ENCODE peak calls at places on chromosomes 13 and 19, in ten cellular contexts. Y, L, R, S, J, N, G, Q, I and A are unnamed samples.

GRCh38 chr13:61286148-61286745 is 129.4 kb downstream of the PCDH20 start:
- DNase-seq in L (peak; percentile 4), I (peak; percentile 30), Y (peak; percentile 66), G (no peak), R (peak; percentile 16), N (peak; percentile 20), S (peak; percentile 80), Q (peak; percentile 8), J (peak; percentile 42), A (peak; percentile 9)

GRCh38 chr19:47430041-47430802 is 10.9 kb upstream of the MEIS3 start:
- DNase-seq in G (peak; percentile 88), Q (no peak), L (no peak), N (no peak), I (peak; percentile 80), R (no peak), J (no peak), Y (peak; percentile 79), S (no peak), A (no peak)

GRCh38 chr13:66210677-66211076 is 1019.5 kb downstream of the PCDH9 start:
- DNase-seq in Y (no peak), I (peak; percentile 11), S (no peak), Q (no peak), J (peak; percentile 76), R (peak; percentile 63), L (no peak), N (no peak), G (peak; percentile 5), A (peak; percentile 12)

GRCh38 chr19:582497-583197 is 7.0 kb upstream of the HCN2 start:
- DNase-seq in N (no peak), G (peak; percentile 80), L (no peak), J (no peak), I (no peak), R (no peak), Y (peak; percentile 39), Q (no peak), S (no peak), A (no peak)

GRCh38 chr19:926595-927043 is 784 bp downstream of the ARID3A start:
- DNase-seq in G (peak; percentile 73), I (peak; percentile 75), L (no peak), Y (peak; percentile 69), S (peak; percentile 94), Q (peak; percentile 84), N (peak; percentile 70), J (peak; percentile 26), R (no peak), A (no peak)

GRCh38 chr13:109704771-109705628 is 81.4 kb downstream of the IRS2 start:
- DNase-seq in Q (no peak), S (no peak), Y (no peak), J (peak; percentile 54), L (no peak), R (no peak), G (peak; percentile 20), I (peak; percentile 21), N (no peak), A (peak; percentile 41)

GRCh38 chr13:35057858-35058257 is 115.8 kb downstream of the NBEA start:
- DNase-seq in R (no peak), N (no peak), G (no peak), Q (no peak), S (no peak), I (no peak), Y (peak; percentile 10), L (no peak), J (no peak), A (no peak)

GRCh38 chr13:50158385-50159165 is 143.3 kb downstream of the KCNRG start:
- DNase-seq in J (no peak), N (no peak), Q (no peak), Y (no peak), L (no peak), S (no peak), G (no peak), I (no peak), R (no peak), A (no peak)

GRCh38 chr19:16698914-16699313 is 20.7 kb upstream of the NWD1 start:
- DNase-seq in I (no peak), L (peak; percentile 42), Q (no peak), G (no peak), J (no peak), S (no peak), N (no peak), Y (no peak), R (no peak), A (no peak)

GRCh38 chr13:113050856-113051431 is 54.6 kb upstream of the F7 start:
- DNase-seq in G (no peak), N (no peak), I (no peak), S (no peak), Q (no peak), R (no peak), J (no peak), L (no peak), Y (peak; percentile 48), A (no peak)

DNA sequence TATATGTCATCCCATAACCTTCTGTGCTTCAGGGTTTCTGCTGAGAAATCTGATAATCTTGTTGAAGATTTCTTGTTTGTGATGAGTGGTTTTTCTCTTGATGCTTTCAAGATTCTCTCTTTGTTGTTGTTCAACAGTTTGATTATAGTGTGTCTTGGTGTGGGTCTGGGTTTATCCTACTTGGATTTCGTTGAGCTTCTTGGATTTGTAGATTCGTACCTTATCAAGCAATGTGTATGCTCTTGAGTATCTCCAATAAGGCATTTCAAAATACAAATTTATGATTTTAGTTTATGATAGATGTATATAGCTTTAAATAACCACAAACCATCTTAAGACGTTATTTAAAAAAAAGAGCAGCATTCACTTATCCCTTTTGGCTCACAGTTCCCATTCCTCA is 57.5 kb downstream of the URI1 start:
- DNase-seq in S (no peak), J (no peak), I (no peak), Q (no peak), G (no peak), N (no peak), Y (no peak), R (no peak), L (no peak), A (no peak)
- H3K9me2 ChIP-seq in S (no peaks in the 10 kb centered on the region), J (no peaks in the 10 kb centered on the region), I (no peaks in the 10 kb centered on the region), Q (no peaks in the 10 kb centered on the region), G (no peaks in the 10 kb centered on the region), N (no peaks in the 10 kb centered on the region), Y (no peaks in the 10 kb centered on the region), R (no peaks in the 10 kb centered on the region), L (no peaks in the 10 kb centered on the region), A (peaks cover 3% of the 10 kb centered on the region)

GRCh38 chr13:59835569-59835968 is 328.2 kb downstream of the DIAPH3 start:
- DNase-seq in S (no peak), L (no peak), Y (no peak), G (no peak), N (no peak), I (no peak), Q (no peak), R (no peak), J (no peak), A (no peak)

GRCh38 chr13:59834801-59835200 is 328.9 kb downstream of the DIAPH3 start:
- DNase-seq in I (no peak), Q (no peak), G (peak; percentile 41), J (no peak), L (no peak), S (no peak), R (no peak), Y (no peak), N (no peak), A (no peak)

GRCh38 chr13:59842507-59842906 is 321.2 kb downstream of the DIAPH3 start:
- DNase-seq in J (peak; percentile 46), N (no peak), I (no peak), Y (no peak), R (no peak), S (no peak), L (no peak), Q (no peak), G (no peak), A (no peak)

GRCh38 chr13:59843040-59843439 is 320.7 kb downstream of the DIAPH3 start:
- DNase-seq in L (no peak), S (no peak), G (no peak), Y (peak; percentile 16), J (peak; percentile 68), I (no peak), Q (no peak), N (no peak), R (no peak), A (no peak)

GRCh38 chr13:59837101-59837500 is 326.6 kb downstream of the DIAPH3 start:
- DNase-seq in Q (no peak), N (no peak), Y (no peak), J (peak; percentile 13), G (no peak), R (no peak), L (no peak), I (peak; percentile 25), S (no peak), A (no peak)
- H3K79me2 ChIP-seq in Q (no peaks in the 10 kb centered on the region), N (no peaks in the 10 kb centered on the region), Y (no peaks in the 10 kb centered on the region), J (no peaks in the 10 kb centered on the region), G (no peaks in the 10 kb centered on the region), R (no peaks in the 10 kb centered on the region), L (no peaks in the 10 kb centered on the region), I (no peaks in the 10 kb centered on the region), S (no peaks in the 10 kb centered on the region), A (no peaks in the 10 kb centered on the region)

DNA sequence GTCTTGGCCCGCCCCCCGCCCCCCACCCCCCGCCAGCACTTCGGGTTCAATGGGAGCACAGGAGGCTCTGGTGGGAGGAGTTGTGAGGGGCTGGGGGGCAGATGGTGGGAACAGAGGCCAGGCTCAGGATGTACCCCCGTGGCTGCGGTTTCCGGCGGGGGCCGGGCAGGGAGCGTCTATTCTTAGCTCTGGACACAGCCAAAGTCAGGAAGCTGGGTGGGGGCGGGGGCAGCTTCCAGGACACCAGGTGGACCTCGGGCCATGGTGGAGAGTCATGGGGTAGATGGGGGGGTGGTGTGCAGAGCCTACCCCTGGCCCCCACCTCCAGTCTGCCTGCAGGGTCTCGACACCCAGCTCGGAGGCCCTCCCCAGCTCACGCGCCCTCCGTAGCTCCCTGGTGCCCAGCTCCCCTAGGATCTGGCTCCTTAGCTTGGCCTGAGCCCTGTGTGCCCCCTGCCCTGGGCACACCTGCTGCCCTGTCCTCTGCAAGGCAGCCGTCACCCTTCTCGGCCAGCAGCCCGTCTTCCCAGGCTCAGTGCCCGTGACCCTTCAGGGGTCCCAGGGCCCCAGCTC is 2.2 kb upstream of the TBXA2R start:
- DNase-seq in J (no peak), S (no peak), L (no peak), R (no peak), Y (no peak), G (no peak), Q (no peak), I (no peak), N (no peak), A (no peak)
- H3K27ac ChIP-seq in J (no peak overlapping the region), S (no peak overlapping the region), L (no peak overlapping the region), R (peak overlapping the region; percentile 22), Y (no peak overlapping the region), G (no peak overlapping the region), Q (no peak overlapping the region), I (no peak overlapping the region), N (no peak overlapping the region), A (no peak overlapping the region)

DNA sequence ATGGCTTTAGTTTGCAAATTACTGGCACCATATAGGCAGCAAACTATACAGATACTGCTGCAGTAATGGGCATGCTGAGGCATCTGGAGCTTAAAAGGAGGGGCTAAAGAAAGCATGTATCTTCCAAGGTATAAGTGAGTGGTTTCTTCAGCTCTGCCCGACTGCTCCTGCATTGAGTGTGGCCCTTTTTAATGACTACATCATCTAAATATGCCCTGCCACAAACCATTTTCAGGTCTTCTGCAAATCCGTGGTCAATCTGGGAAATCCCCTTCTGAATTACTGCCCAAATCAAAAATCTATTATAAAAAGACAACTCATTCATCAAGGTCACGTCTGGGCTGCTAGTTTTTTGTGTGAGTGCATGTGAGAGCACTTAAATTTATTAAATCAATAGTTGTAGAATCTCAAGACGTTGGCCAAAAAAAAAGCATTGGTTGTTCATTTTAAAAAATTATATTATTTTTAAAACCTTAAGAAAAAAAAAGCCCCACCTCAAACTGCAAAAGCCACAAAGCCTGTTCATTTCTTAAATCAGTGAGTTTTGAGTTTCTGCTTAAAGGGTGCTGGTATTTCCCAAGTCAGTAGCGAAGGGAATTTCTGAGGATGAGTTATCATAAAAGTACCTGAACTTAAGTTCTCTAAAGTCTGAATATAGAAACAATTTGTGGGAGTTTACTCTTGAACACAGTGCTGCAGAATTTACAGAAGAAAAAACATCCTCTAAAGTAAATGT is 16.3 kb downstream of the LCP1 start:
- DNase-seq in R (no peak), S (peak; percentile 81), Y (no peak), G (no peak), Q (peak; percentile 51), I (no peak), J (peak; percentile 22), L (no peak), N (peak; percentile 67), A (no peak)
- H3K9me2 ChIP-seq in R (no peaks in the 10 kb centered on the region), S (no peaks in the 10 kb centered on the region), Y (no peaks in the 10 kb centered on the region), G (no peaks in the 10 kb centered on the region), Q (no peaks in the 10 kb centered on the region), I (no peaks in the 10 kb centered on the region), J (no peaks in the 10 kb centered on the region), L (no peaks in the 10 kb centered on the region), N (no peaks in the 10 kb centered on the region), A (no peaks in the 10 kb centered on the region)